ENCODE peak calls at places on chromosomes 11 and 22, in nine cellular contexts. I, X, H, A, F, J, E, U and B are unnamed samples.

GRCh38 chr11:116311141-116311540 is 461.6 kb downstream of the BUD13 start:
- DNase-seq in I (no peak), X (no peak), H (no peak), A (no peak), F (no peak), J (no peak), E (no peak), U (no peak), B (no peak)

GRCh38 chr11:44727373-44728084 is 767 bp downstream of the TSPAN18 start:
- DNase-seq in I (peak), X (peak), H (peak), A (peak), F (peak), J (peak), E (peak), U (peak), B (peak)

GRCh38 chr11:78349114-78349513 is 68.5 kb downstream of the GAB2 start:
- DNase-seq in I (peak), X (no peak), H (no peak), A (no peak), F (no peak), J (no peak), E (no peak), U (no peak), B (no peak)

GRCh38 chr22:22463855-22464540 is 44.5 kb downstream of the ZNF280B start:
- DNase-seq in I (peak), X (peak), H (peak), A (peak), F (peak), J (peak), E (peak), U (peak), B (peak)

GRCh38 chr11:76162336-76163288 is 43.7 kb downstream of the WNT11 start:
- DNase-seq in I (no peak), X (no peak), H (no peak), A (no peak), F (no peak), J (no peak), E (no peak), U (no peak), B (no peak)

GRCh38 chr11:114149689-114150407 is 90.3 kb downstream of the ZBTB16 start:
- DNase-seq in I (no peak), X (no peak), H (no peak), A (no peak), F (no peak), J (no peak), E (no peak), U (no peak), B (no peak)

GRCh38 chr22:35561796-35562526 is 21.3 kb downstream of the RASD2 start:
- DNase-seq in I (no peak), X (no peak), H (peak), A (no peak), F (no peak), J (peak), E (peak), U (peak), B (peak)

GRCh38 chr22:31846161-31847115 is 92.6 kb downstream of the DEPDC5 start:
- DNase-seq in I (no peak), X (no peak), H (no peak), A (no peak), F (no peak), J (peak), E (peak), U (no peak), B (peak)

GRCh38 chr11:118912742-118913410 is 12.8 kb downstream of the BCL9L start:
- DNase-seq in I (peak), X (no peak), H (peak), A (no peak), F (no peak), J (no peak), E (peak), U (peak), B (peak)

GRCh38 chr11:117220568-117220967 is 11.3 kb downstream of the PCSK7 start:
- DNase-seq in I (no peak), X (no peak), H (no peak), A (no peak), F (no peak), J (no peak), E (no peak), U (no peak), B (no peak)

GRCh38 chr11:101617735-101618332 is 34.0 kb upstream of the TRPC6 start:
- DNase-seq in I (no peak), X (no peak), H (no peak), A (peak), F (no peak), J (peak), E (peak), U (peak), B (peak)

GRCh38 chr11:2301631-2302272 is at the start of the genes C11orf21 and TSPAN32:
- DNase-seq in I (no peak), X (no peak), H (peak), A (no peak), F (peak), J (peak), E (peak), U (peak), B (peak)

GRCh38 chr11:69830086-69830485 is 10.9 kb upstream of the FGF3 start:
- DNase-seq in I (no peak), X (no peak), H (no peak), A (no peak), F (no peak), J (no peak), E (no peak), U (no peak), B (no peak)

GRCh38 chr11:121740902-121741301 is 288.1 kb upstream of the SORL1-AS1 start:
- DNase-seq in I (no peak), X (no peak), H (no peak), A (no peak), F (no peak), J (no peak), E (no peak), U (no peak), B (no peak)

GRCh38 chr22:17257578-17257977 is 38.3 kb upstream of the ADA2 start:
- DNase-seq in I (no peak), X (no peak), H (no peak), A (peak), F (no peak), J (no peak), E (no peak), U (no peak), B (no peak)

GRCh38 chr11:63165710-63166310 is 21.8 kb upstream of the SLC22A24 start:
- DNase-seq in I (peak), X (no peak), H (no peak), A (no peak), F (no peak), J (no peak), E (no peak), U (peak), B (no peak)

GRCh38 chr22:25475554-25476022 is 88.9 kb upstream of the GRK3 start:
- DNase-seq in I (peak), X (no peak), H (peak), A (no peak), F (no peak), J (peak), E (peak), U (no peak), B (peak)

GRCh38 chr22:22692707-22693530 is 48.5 kb downstream of the GGTLC2 start:
- DNase-seq in I (peak), X (peak), H (peak), A (peak), F (peak), J (peak), E (peak), U (peak), B (peak)

GRCh38 chr22:31084811-31085492 is 3.8 kb downstream of the SMTN start:
- DNase-seq in I (peak), X (peak), H (peak), A (peak), F (no peak), J (peak), E (peak), U (no peak), B (peak)

GRCh38 chr11:114141863-114142590 is 82.5 kb downstream of the ZBTB16 start:
- DNase-seq in I (no peak), X (no peak), H (no peak), A (no peak), F (no peak), J (no peak), E (no peak), U (no peak), B (no peak)

GRCh38 chr11:75919525-75919924 is 104.5 kb downstream of the UVRAG start:
- DNase-seq in I (no peak), X (no peak), H (no peak), A (no peak), F (no peak), J (no peak), E (no peak), U (no peak), B (peak)

GRCh38 chr11:38476808-38477565 is 1879.0 kb upstream of the RAG2 start:
- DNase-seq in I (no peak), X (no peak), H (no peak), A (no peak), F (no peak), J (peak), E (peak), U (peak), B (no peak)

GRCh38 chr22:44076825-44077224 is 52.7 kb downstream of the PARVB start:
- DNase-seq in I (no peak), X (no peak), H (no peak), A (no peak), F (no peak), J (no peak), E (no peak), U (no peak), B (no peak)

GRCh38 chr11:67434395-67434881 is 3.0 kb downstream of the PTPRCAP start:
- DNase-seq in I (no peak), X (no peak), H (no peak), A (no peak), F (no peak), J (no peak), E (no peak), U (no peak), B (no peak)

GRCh38 chr11:104134760-104135159 is 29.2 kb downstream of the PDGFD start:
- DNase-seq in I (peak), X (no peak), H (peak), A (no peak), F (no peak), J (peak), E (peak), U (peak), B (peak)

GRCh38 chr11:64078294-64078693 is 42.6 kb downstream of the FLRT1 start:
- DNase-seq in I (no peak), X (no peak), H (no peak), A (no peak), F (no peak), J (no peak), E (no peak), U (no peak), B (no peak)

GRCh38 chr11:5505363-5506048 is 4.3 kb downstream of the UBQLN3 start:
- DNase-seq in I (no peak), X (no peak), H (no peak), A (no peak), F (no peak), J (no peak), E (no peak), U (no peak), B (no peak)

GRCh38 chr11:5507177-5507576 is 2.6 kb downstream of the UBQLN3 start:
- DNase-seq in I (no peak), X (no peak), H (no peak), A (no peak), F (no peak), J (no peak), E (no peak), U (no peak), B (no peak)

GRCh38 chr11:5507586-5508305 is 2.0 kb downstream of the UBQLN3 start:
- DNase-seq in I (no peak), X (no peak), H (no peak), A (no peak), F (no peak), J (no peak), E (no peak), U (no peak), B (no peak)

GRCh38 chr11:5509803-5510202 is at the start of gene UBQLN3:
- DNase-seq in I (no peak), X (no peak), H (no peak), A (no peak), F (no peak), J (no peak), E (no peak), U (no peak), B (no peak)

DNA sequence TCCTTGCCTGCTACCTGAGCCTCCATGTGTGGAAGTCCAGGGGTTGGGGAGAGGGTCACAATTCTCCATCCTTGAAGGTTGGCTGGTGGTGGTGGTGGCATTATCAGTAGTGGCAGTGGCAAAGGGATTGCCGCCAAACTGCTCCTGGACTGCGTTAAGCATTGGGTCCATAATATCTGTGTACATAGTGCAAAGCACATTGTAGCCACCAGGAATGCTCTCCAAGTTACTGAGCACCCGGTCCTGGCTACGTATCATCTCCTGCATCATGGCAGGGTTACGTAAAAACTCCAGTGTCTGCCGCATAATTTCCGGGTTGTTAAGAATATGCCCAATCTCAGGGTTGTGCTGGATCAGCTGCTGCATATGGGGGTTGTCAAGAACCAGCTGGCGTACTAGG is 1.2 kb downstream of the UBQLN3 start:
- DNase-seq in I (no peak), X (no peak), H (no peak), A (no peak), F (peak), J (no peak), E (no peak), U (no peak), B (no peak)
- H2AFZ ChIP-seq in I (no peak), X (no peak), H (no peak), A (no peak), F (no peak), J (no peak), E (no peak), U (no peak), B (peak)

DNA sequence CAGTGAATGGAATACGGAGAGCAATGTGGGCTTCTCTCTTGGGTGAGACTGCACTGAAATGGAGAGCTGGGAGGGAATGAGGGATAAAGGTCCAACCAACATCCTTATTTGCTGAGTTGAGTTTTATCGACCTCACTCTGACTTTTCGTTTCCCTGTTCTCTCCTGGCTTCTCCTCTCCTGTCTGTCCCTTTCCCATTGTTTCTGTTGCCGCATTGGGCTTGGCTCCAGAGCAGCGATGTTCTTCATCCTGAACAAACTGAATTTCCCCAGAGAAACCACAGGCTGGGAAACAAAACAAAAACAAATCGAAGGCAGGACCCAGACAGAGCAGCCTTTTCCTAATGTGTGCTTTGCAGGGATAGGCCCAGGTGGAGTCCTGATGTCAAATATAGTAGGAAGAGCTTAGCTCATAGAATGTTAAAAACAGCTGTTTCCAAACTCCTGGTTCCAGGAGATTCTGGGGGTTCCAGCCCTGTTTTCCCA is 30.0 kb downstream of the MOV10L1 start:
- DNase-seq in I (peak), X (no peak), H (no peak), A (no peak), F (no peak), J (peak), E (peak), U (no peak), B (peak)
- H2AFZ ChIP-seq in I (no peak), X (no peak), H (no peak), A (no peak), F (no peak), J (no peak), E (no peak), U (no peak), B (no peak)

GRCh38 chr11:120125509-120125908 is 12.4 kb downstream of the TRIM29 start:
- DNase-seq in I (no peak), X (no peak), H (no peak), A (no peak), F (no peak), J (no peak), E (no peak), U (no peak), B (no peak)
- H2AFZ ChIP-seq in I (no peak), X (no peak), H (no peak), A (no peak), F (no peak), J (no peak), E (no peak), U (no peak), B (no peak)

GRCh38 chr11:47923667-47924066 is 56.7 kb upstream of the PTPRJ start:
- DNase-seq in I (peak), X (no peak), H (no peak), A (no peak), F (no peak), J (no peak), E (peak), U (no peak), B (peak)

GRCh38 chr11:47918882-47919495 is 61.4 kb upstream of the PTPRJ start:
- DNase-seq in I (peak), X (no peak), H (no peak), A (no peak), F (no peak), J (peak), E (peak), U (peak), B (peak)

GRCh38 chr11:47918370-47918690 is 62.0 kb upstream of the PTPRJ start:
- DNase-seq in I (no peak), X (no peak), H (no peak), A (no peak), F (peak), J (no peak), E (no peak), U (no peak), B (no peak)

GRCh38 chr11:47928426-47928825 is 51.9 kb upstream of the PTPRJ start:
- DNase-seq in I (no peak), X (no peak), H (no peak), A (no peak), F (no peak), J (no peak), E (no peak), U (no peak), B (no peak)

DNA sequence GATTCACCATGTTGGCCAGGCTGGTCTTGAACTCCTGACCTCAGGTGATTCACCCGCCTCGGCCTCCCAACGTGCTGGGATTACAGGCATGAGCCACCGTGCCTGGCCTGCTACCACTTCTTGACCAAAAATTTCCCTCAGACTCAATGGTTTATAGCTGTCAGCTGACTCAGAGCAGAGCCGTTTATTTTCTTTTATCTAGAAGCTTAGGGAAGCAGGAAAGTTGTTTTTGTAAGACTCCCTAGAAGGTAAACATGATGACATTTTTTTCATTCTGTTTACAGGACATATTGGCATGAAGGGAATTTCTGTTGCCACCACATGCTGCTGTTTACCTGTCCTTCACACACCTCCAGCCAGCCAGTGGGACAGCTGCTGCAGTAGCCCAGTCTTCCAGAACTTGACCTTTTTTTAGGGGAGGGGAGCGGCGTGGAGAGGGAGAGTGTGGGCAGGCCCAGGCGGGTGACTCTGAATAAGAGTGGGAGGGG is 56.1 kb upstream of the PTPRJ start:
- DNase-seq in I (peak), X (no peak), H (peak), A (no peak), F (peak), J (peak), E (peak), U (peak), B (peak)
- H2AFZ ChIP-seq in I (peak), X (no peak), H (no peak), A (no peak), F (no peak), J (no peak), E (no peak), U (peak), B (peak)

DNA sequence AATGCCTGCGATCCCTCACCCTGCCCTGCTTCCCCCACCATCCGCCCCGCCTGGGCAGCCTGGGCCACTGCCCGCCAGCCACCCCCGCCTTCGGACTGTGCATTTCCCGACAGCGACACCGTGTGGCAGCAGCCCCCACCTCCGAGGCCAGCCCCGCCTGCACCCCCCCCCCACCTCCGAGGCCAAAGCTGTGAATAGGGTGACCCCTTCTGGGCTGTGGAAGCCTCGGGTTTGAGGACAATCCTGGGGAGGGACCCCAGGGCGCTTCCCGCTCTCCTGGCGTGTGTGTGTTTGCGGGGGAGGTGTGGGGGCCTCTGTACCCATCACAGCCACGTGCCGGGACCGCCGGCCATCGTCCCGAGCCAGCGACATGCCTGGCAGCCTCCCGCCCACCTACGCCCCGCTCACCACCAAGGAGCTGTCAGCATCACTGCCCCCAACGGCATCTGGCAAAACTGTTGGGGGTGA is 33.8 kb upstream of the PPARA start:
- DNase-seq in I (peak), X (peak), H (peak), A (peak), F (peak), J (peak), E (peak), U (peak), B (peak)
- H2AFZ ChIP-seq in I (peak), X (peak), H (no peak), A (no peak), F (no peak), J (no peak), E (no peak), U (no peak), B (peak)